ENCODE peak calls at places on chromosomes 5 and 9, in eight cellular contexts. F is T47D; N is activated naive CD8-positive, alpha-beta T cell treated with anti-CD3 and anti-CD28 coated beads, Interleukin-2, amount 50 U/mL, for 24 hours; I is uterus; P is iris pigment epithelial cell; R is KBM-7; M is testis; W is activated CD4-positive, alpha-beta T cell treated with anti-CD3 and anti-CD28 coated beads, Interleukin-2, amount 10 ng/mL, durations not matched to agents 7 days and 5 days. L is an unnamed sample.

GRCh38 chr9:106800691-106801090 is 62.3 kb upstream of the ZNF462 start:
- DNase-seq in F (no peak), N (no peak), I (no peak), P (peak; percentile 54), R (no peak), M (no peak), W (no peak), L (no peak)

GRCh38 chr9:136662656-136663310 is at the start of gene EGFL7:
- DNase-seq in F (no peak), N (no peak), I (no peak), P (no peak), R (no peak), M (no peak), W (no peak), L (no peak)

GRCh38 chr9:136533775-136534157 is 12.1 kb downstream of the NOTCH1 start:
- DNase-seq in F (no peak), N (peak; percentile 83), I (no peak), P (no peak), R (no peak), M (no peak), W (peak; percentile 76), L (no peak)

GRCh38 chr9:112867275-112867991 is 23.2 kb downstream of the SLC46A2 start:
- DNase-seq in F (peak; percentile 40), N (no peak), I (no peak), P (peak; percentile 83), R (peak; percentile 66), M (no peak), W (peak; percentile 22), L (no peak)

GRCh38 chr5:125496393-125496792 is 750.0 kb upstream of the ZNF608 start:
- DNase-seq in F (no peak), N (no peak), I (no peak), P (no peak), R (no peak), M (no peak), W (no peak), L (no peak)

GRCh38 chr5:122126177-122126701 is 3.1 kb upstream of the ZNF474 start:
- DNase-seq in F (no peak), N (no peak), I (no peak), P (peak; percentile 43), R (no peak), M (no peak), W (no peak), L (no peak)

GRCh38 chr9:104961701-104962359 is 33.9 kb upstream of the ABCA1 start:
- DNase-seq in F (no peak), N (no peak), I (no peak), P (no peak), R (no peak), M (no peak), W (no peak), L (no peak)

GRCh38 chr9:95425910-95426551 is 90.7 kb downstream of the PTCH1 start:
- DNase-seq in F (no peak), N (peak; percentile 14), I (no peak), P (peak; percentile 56), R (no peak), M (no peak), W (no peak), L (peak; percentile 17)

GRCh38 chr9:105138306-105138801 is 106.1 kb upstream of the SLC44A1 start:
- DNase-seq in F (no peak), N (no peak), I (no peak), P (peak; percentile 34), R (no peak), M (peak; percentile 66), W (no peak), L (no peak)

GRCh38 chr9:121640076-121640475 is 11.4 kb upstream of the DAB2IP start:
- DNase-seq in F (no peak), N (peak; percentile 59), I (peak; percentile 54), P (peak; percentile 21), R (peak; percentile 65), M (peak; percentile 59), W (peak; percentile 28), L (no peak)

GRCh38 chr5:51373880-51374523 is 9.2 kb upstream of the ISL1 start:
- DNase-seq in F (no peak), N (no peak), I (no peak), P (no peak), R (no peak), M (no peak), W (no peak), L (no peak)

GRCh38 chr5:21810737-21811316 is 1042.3 kb downstream of the CDH12 start:
- DNase-seq in F (no peak), N (no peak), I (no peak), P (peak; percentile 45), R (peak; percentile 20), M (no peak), W (no peak), L (no peak)

GRCh38 chr5:156322666-156323065 is 4.3 kb upstream of the SGCD start:
- DNase-seq in F (no peak), N (no peak), I (no peak), P (no peak), R (no peak), M (no peak), W (no peak), L (no peak)

GRCh38 chr5:72093231-72093630 is 14.0 kb upstream of the MAP1B start:
- DNase-seq in F (no peak), N (no peak), I (no peak), P (peak; percentile 46), R (no peak), M (no peak), W (no peak), L (no peak)

GRCh38 chr5:170138273-170138672 is 32.6 kb downstream of the FOXI1 start:
- DNase-seq in F (no peak), N (no peak), I (no peak), P (no peak), R (no peak), M (no peak), W (no peak), L (no peak)

GRCh38 chr5:135553688-135554462 is 18.1 kb upstream of the NEUROG1 start:
- DNase-seq in F (peak; percentile 70), N (no peak), I (no peak), P (no peak), R (peak; percentile 40), M (peak; percentile 46), W (no peak), L (no peak)

GRCh38 chr9:136922540-136922939 is 22.0 kb downstream of the FBXW5 start:
- DNase-seq in F (no peak), N (no peak), I (no peak), P (no peak), R (no peak), M (no peak), W (no peak), L (no peak)

GRCh38 chr9:133841167-133841812 is 103.1 kb upstream of the SARDH start:
- DNase-seq in F (no peak), N (no peak), I (no peak), P (no peak), R (no peak), M (no peak), W (no peak), L (no peak)

GRCh38 chr5:76351577-76351976 is 51.5 kb upstream of the IQGAP2 start:
- DNase-seq in F (no peak), N (no peak), I (no peak), P (no peak), R (no peak), M (no peak), W (no peak), L (no peak)

GRCh38 chr5:15638341-15638740 is 138.4 kb downstream of the FBXL7 start:
- DNase-seq in F (no peak), N (no peak), I (no peak), P (no peak), R (no peak), M (no peak), W (no peak), L (no peak)

GRCh38 chr5:168895295-168896019 is 316.3 kb upstream of the PANK3 start:
- DNase-seq in F (no peak), N (no peak), I (no peak), P (no peak), R (no peak), M (no peak), W (no peak), L (no peak)

GRCh38 chr9:94720846-94721549 is 5.5 kb upstream of the AOPEP start:
- DNase-seq in F (no peak), N (no peak), I (no peak), P (no peak), R (no peak), M (no peak), W (no peak), L (no peak)